ENCODE peak calls at places on chromosomes 6 and 20, in eight cellular contexts. One of them, this sample, is unnamed.

GRCh38 chr20:32634041-32634805 is 39.5 kb downstream of the C20orf203 start:
- DNase-seq in A549: no peak
- DNase-seq in HCT116: no peak
- DNase-seq in stimulated activated CD8-positive, alpha-beta memory T cell treated with anti-CD3 and anti-CD28 coated beads, Interleukin-15, amount 100 ng/mL, for 1 hour: no peak
- DNase-seq in hypothalamus: no peak
- DNase-seq in posterior cingulate gyrus: no peak
- DNase-seq in EL: no peak
- DNase-seq in CD8-positive, alpha-beta T cell: no peak
- DNase-seq in this sample: no peak

GRCh38 chr20:2879148-2879547 is 5.9 kb downstream of the PTPRA start:
- DNase-seq in CD8-positive, alpha-beta T cell: no peak
- DNase-seq in posterior cingulate gyrus: peak
- DNase-seq in EL: peak
- DNase-seq in hypothalamus: no peak
- DNase-seq in HCT116: no peak
- DNase-seq in stimulated activated CD8-positive, alpha-beta memory T cell treated with anti-CD3 and anti-CD28 coated beads, Interleukin-15, amount 100 ng/mL, for 1 hour: no peak
- DNase-seq in A549: no peak
- DNase-seq in this sample: peak

GRCh38 chr20:36267605-36268500 is 31.6 kb downstream of the AAR2 start:
- DNase-seq in stimulated activated CD8-positive, alpha-beta memory T cell treated with anti-CD3 and anti-CD28 coated beads, Interleukin-15, amount 100 ng/mL, for 1 hour: no peak
- DNase-seq in hypothalamus: no peak
- DNase-seq in HCT116: no peak
- DNase-seq in EL: no peak
- DNase-seq in posterior cingulate gyrus: peak
- DNase-seq in CD8-positive, alpha-beta T cell: no peak
- DNase-seq in A549: no peak
- DNase-seq in this sample: no peak

GRCh38 chr6:43708857-43709653 is 21.5 kb upstream of the MRPS18A start:
- DNase-seq in hypothalamus: no peak
- DNase-seq in HCT116: no peak
- DNase-seq in CD8-positive, alpha-beta T cell: no peak
- DNase-seq in EL: peak
- DNase-seq in stimulated activated CD8-positive, alpha-beta memory T cell treated with anti-CD3 and anti-CD28 coated beads, Interleukin-15, amount 100 ng/mL, for 1 hour: no peak
- DNase-seq in posterior cingulate gyrus: no peak
- DNase-seq in A549: no peak
- DNase-seq in this sample: no peak

GRCh38 chr6:130029163-130029562 is 10.8 kb downstream of the L3MBTL3 start:
- DNase-seq in EL: no peak
- DNase-seq in A549: no peak
- DNase-seq in stimulated activated CD8-positive, alpha-beta memory T cell treated with anti-CD3 and anti-CD28 coated beads, Interleukin-15, amount 100 ng/mL, for 1 hour: no peak
- DNase-seq in hypothalamus: no peak
- DNase-seq in HCT116: no peak
- DNase-seq in CD8-positive, alpha-beta T cell: no peak
- DNase-seq in posterior cingulate gyrus: no peak
- DNase-seq in this sample: no peak

GRCh38 chr6:137680678-137681346 is 186.2 kb upstream of the TNFAIP3 start:
- DNase-seq in hypothalamus: no peak
- DNase-seq in posterior cingulate gyrus: no peak
- DNase-seq in CD8-positive, alpha-beta T cell: no peak
- DNase-seq in A549: peak
- DNase-seq in HCT116: no peak
- DNase-seq in EL: no peak
- DNase-seq in stimulated activated CD8-positive, alpha-beta memory T cell treated with anti-CD3 and anti-CD28 coated beads, Interleukin-15, amount 100 ng/mL, for 1 hour: no peak
- DNase-seq in this sample: no peak

GRCh38 chr6:17169291-17169690 is 67.4 kb downstream of the STMND1 start:
- DNase-seq in stimulated activated CD8-positive, alpha-beta memory T cell treated with anti-CD3 and anti-CD28 coated beads, Interleukin-15, amount 100 ng/mL, for 1 hour: no peak
- DNase-seq in HCT116: no peak
- DNase-seq in A549: no peak
- DNase-seq in CD8-positive, alpha-beta T cell: no peak
- DNase-seq in EL: peak
- DNase-seq in posterior cingulate gyrus: no peak
- DNase-seq in hypothalamus: no peak
- DNase-seq in this sample: no peak

GRCh38 chr6:157376241-157376640 is 4.7 kb upstream of the ZDHHC14 start:
- DNase-seq in HCT116: no peak
- DNase-seq in hypothalamus: no peak
- DNase-seq in EL: no peak
- DNase-seq in CD8-positive, alpha-beta T cell: no peak
- DNase-seq in A549: no peak
- DNase-seq in posterior cingulate gyrus: no peak
- DNase-seq in stimulated activated CD8-positive, alpha-beta memory T cell treated with anti-CD3 and anti-CD28 coated beads, Interleukin-15, amount 100 ng/mL, for 1 hour: no peak
- DNase-seq in this sample: no peak

GRCh38 chr6:78619016-78619415 is 248.3 kb upstream of the IRAK1BP1 start:
- DNase-seq in CD8-positive, alpha-beta T cell: no peak
- DNase-seq in EL: peak
- DNase-seq in stimulated activated CD8-positive, alpha-beta memory T cell treated with anti-CD3 and anti-CD28 coated beads, Interleukin-15, amount 100 ng/mL, for 1 hour: no peak
- DNase-seq in A549: no peak
- DNase-seq in HCT116: no peak
- DNase-seq in hypothalamus: no peak
- DNase-seq in posterior cingulate gyrus: no peak
- DNase-seq in this sample: no peak

GRCh38 chr6:44043036-44043478 is 84.2 kb downstream of the MRPL14 start:
- DNase-seq in posterior cingulate gyrus: peak
- DNase-seq in hypothalamus: no peak
- DNase-seq in A549: no peak
- DNase-seq in EL: peak
- DNase-seq in stimulated activated CD8-positive, alpha-beta memory T cell treated with anti-CD3 and anti-CD28 coated beads, Interleukin-15, amount 100 ng/mL, for 1 hour: no peak
- DNase-seq in CD8-positive, alpha-beta T cell: no peak
- DNase-seq in HCT116: no peak
- DNase-seq in this sample: no peak

GRCh38 chr20:34920055-34920454 is 35.6 kb downstream of the GSS start:
- DNase-seq in A549: no peak
- DNase-seq in posterior cingulate gyrus: no peak
- DNase-seq in HCT116: no peak
- DNase-seq in CD8-positive, alpha-beta T cell: no peak
- DNase-seq in stimulated activated CD8-positive, alpha-beta memory T cell treated with anti-CD3 and anti-CD28 coated beads, Interleukin-15, amount 100 ng/mL, for 1 hour: no peak
- DNase-seq in EL: no peak
- DNase-seq in hypothalamus: no peak
- DNase-seq in this sample: no peak

GRCh38 chr20:14507711-14508110 is 170.3 kb upstream of the FLRT3 start:
- DNase-seq in stimulated activated CD8-positive, alpha-beta memory T cell treated with anti-CD3 and anti-CD28 coated beads, Interleukin-15, amount 100 ng/mL, for 1 hour: no peak
- DNase-seq in EL: no peak
- DNase-seq in A549: no peak
- DNase-seq in posterior cingulate gyrus: no peak
- DNase-seq in CD8-positive, alpha-beta T cell: no peak
- DNase-seq in hypothalamus: no peak
- DNase-seq in HCT116: no peak
- DNase-seq in this sample: no peak

GRCh38 chr6:146331008-146331407 is 212.6 kb upstream of the RAB32 start:
- DNase-seq in HCT116: no peak
- DNase-seq in hypothalamus: no peak
- DNase-seq in A549: no peak
- DNase-seq in posterior cingulate gyrus: no peak
- DNase-seq in CD8-positive, alpha-beta T cell: no peak
- DNase-seq in EL: no peak
- DNase-seq in stimulated activated CD8-positive, alpha-beta memory T cell treated with anti-CD3 and anti-CD28 coated beads, Interleukin-15, amount 100 ng/mL, for 1 hour: no peak
- DNase-seq in this sample: no peak

GRCh38 chr20:58942549-58942948 is 38.5 kb upstream of the NELFCD start:
- DNase-seq in EL: no peak
- DNase-seq in CD8-positive, alpha-beta T cell: no peak
- DNase-seq in HCT116: no peak
- DNase-seq in hypothalamus: no peak
- DNase-seq in A549: no peak
- DNase-seq in stimulated activated CD8-positive, alpha-beta memory T cell treated with anti-CD3 and anti-CD28 coated beads, Interleukin-15, amount 100 ng/mL, for 1 hour: no peak
- DNase-seq in posterior cingulate gyrus: no peak
- DNase-seq in this sample: no peak

GRCh38 chr6:87396595-87397392 is 11.0 kb upstream of the CFAP206 start:
- DNase-seq in EL: no peak
- DNase-seq in HCT116: no peak
- DNase-seq in hypothalamus: no peak
- DNase-seq in stimulated activated CD8-positive, alpha-beta memory T cell treated with anti-CD3 and anti-CD28 coated beads, Interleukin-15, amount 100 ng/mL, for 1 hour: no peak
- DNase-seq in CD8-positive, alpha-beta T cell: no peak
- DNase-seq in posterior cingulate gyrus: no peak
- DNase-seq in A549: no peak
- DNase-seq in this sample: no peak

GRCh38 chr20:22312744-22313346 is 271.5 kb downstream of the FOXA2 start:
- DNase-seq in CD8-positive, alpha-beta T cell: no peak
- DNase-seq in stimulated activated CD8-positive, alpha-beta memory T cell treated with anti-CD3 and anti-CD28 coated beads, Interleukin-15, amount 100 ng/mL, for 1 hour: no peak
- DNase-seq in A549: peak
- DNase-seq in EL: peak
- DNase-seq in HCT116: peak
- DNase-seq in hypothalamus: peak
- DNase-seq in posterior cingulate gyrus: no peak
- DNase-seq in this sample: peak

GRCh38 chr6:2630362-2630761 is 120.4 kb downstream of the MYLK4 start:
- DNase-seq in stimulated activated CD8-positive, alpha-beta memory T cell treated with anti-CD3 and anti-CD28 coated beads, Interleukin-15, amount 100 ng/mL, for 1 hour: no peak
- DNase-seq in EL: peak
- DNase-seq in HCT116: peak
- DNase-seq in A549: peak
- DNase-seq in hypothalamus: no peak
- DNase-seq in CD8-positive, alpha-beta T cell: no peak
- DNase-seq in posterior cingulate gyrus: no peak
- DNase-seq in this sample: peak

GRCh38 chr6:37868447-37868825 is 48.9 kb downstream of the ZFAND3 start:
- DNase-seq in CD8-positive, alpha-beta T cell: no peak
- DNase-seq in HCT116: no peak
- DNase-seq in hypothalamus: no peak
- DNase-seq in stimulated activated CD8-positive, alpha-beta memory T cell treated with anti-CD3 and anti-CD28 coated beads, Interleukin-15, amount 100 ng/mL, for 1 hour: no peak
- DNase-seq in posterior cingulate gyrus: no peak
- DNase-seq in A549: no peak
- DNase-seq in EL: peak
- DNase-seq in this sample: peak

GRCh38 chr6:29813809-29814208 is 13.8 kb upstream of the HLA-G start:
- DNase-seq in EL: peak
- DNase-seq in HCT116: peak
- DNase-seq in posterior cingulate gyrus: no peak
- DNase-seq in stimulated activated CD8-positive, alpha-beta memory T cell treated with anti-CD3 and anti-CD28 coated beads, Interleukin-15, amount 100 ng/mL, for 1 hour: no peak
- DNase-seq in hypothalamus: no peak
- DNase-seq in CD8-positive, alpha-beta T cell: no peak
- DNase-seq in A549: no peak
- DNase-seq in this sample: no peak

GRCh38 chr6:147430811-147431210 is 77.7 kb upstream of the SAMD5 start:
- DNase-seq in hypothalamus: no peak
- DNase-seq in A549: no peak
- DNase-seq in posterior cingulate gyrus: no peak
- DNase-seq in HCT116: no peak
- DNase-seq in CD8-positive, alpha-beta T cell: no peak
- DNase-seq in EL: no peak
- DNase-seq in stimulated activated CD8-positive, alpha-beta memory T cell treated with anti-CD3 and anti-CD28 coated beads, Interleukin-15, amount 100 ng/mL, for 1 hour: no peak
- DNase-seq in this sample: no peak

GRCh38 chr20:1932971-1933370 is 37.8 kb downstream of the SIRPA start:
- DNase-seq in CD8-positive, alpha-beta T cell: no peak
- DNase-seq in posterior cingulate gyrus: peak
- DNase-seq in hypothalamus: no peak
- DNase-seq in EL: no peak
- DNase-seq in HCT116: no peak
- DNase-seq in A549: no peak
- DNase-seq in stimulated activated CD8-positive, alpha-beta memory T cell treated with anti-CD3 and anti-CD28 coated beads, Interleukin-15, amount 100 ng/mL, for 1 hour: no peak
- DNase-seq in this sample: no peak

GRCh38 chr20:50518270-50518721 is 8.1 kb downstream of the PTPN1 start:
- DNase-seq in HCT116: no peak
- DNase-seq in A549: no peak
- DNase-seq in posterior cingulate gyrus: no peak
- DNase-seq in hypothalamus: no peak
- DNase-seq in EL: peak
- DNase-seq in stimulated activated CD8-positive, alpha-beta memory T cell treated with anti-CD3 and anti-CD28 coated beads, Interleukin-15, amount 100 ng/mL, for 1 hour: no peak
- DNase-seq in CD8-positive, alpha-beta T cell: no peak
- DNase-seq in this sample: no peak

GRCh38 chr6:31971279-31971992 is 502 bp downstream of the DXO start:
- DNase-seq in CD8-positive, alpha-beta T cell: no peak
- DNase-seq in A549: no peak
- DNase-seq in posterior cingulate gyrus: peak
- DNase-seq in EL: no peak
- DNase-seq in HCT116: no peak
- DNase-seq in hypothalamus: no peak
- DNase-seq in stimulated activated CD8-positive, alpha-beta memory T cell treated with anti-CD3 and anti-CD28 coated beads, Interleukin-15, amount 100 ng/mL, for 1 hour: no peak
- DNase-seq in this sample: no peak

GRCh38 chr6:131430531-131430930 is 142.5 kb upstream of the ARG1 start:
- DNase-seq in stimulated activated CD8-positive, alpha-beta memory T cell treated with anti-CD3 and anti-CD28 coated beads, Interleukin-15, amount 100 ng/mL, for 1 hour: no peak
- DNase-seq in A549: no peak
- DNase-seq in EL: peak
- DNase-seq in posterior cingulate gyrus: no peak
- DNase-seq in hypothalamus: no peak
- DNase-seq in CD8-positive, alpha-beta T cell: no peak
- DNase-seq in HCT116: no peak
- DNase-seq in this sample: no peak

GRCh38 chr20:45860573-45861011 is 3.2 kb downstream of the ZSWIM3 start:
- DNase-seq in stimulated activated CD8-positive, alpha-beta memory T cell treated with anti-CD3 and anti-CD28 coated beads, Interleukin-15, amount 100 ng/mL, for 1 hour: no peak
- DNase-seq in hypothalamus: no peak
- DNase-seq in CD8-positive, alpha-beta T cell: no peak
- DNase-seq in A549: no peak
- DNase-seq in EL: no peak
- DNase-seq in HCT116: no peak
- DNase-seq in posterior cingulate gyrus: no peak
- DNase-seq in this sample: no peak

GRCh38 chr6:131129657-131130545 is 5.4 kb upstream of the AKAP7 start:
- DNase-seq in HCT116: no peak
- DNase-seq in hypothalamus: no peak
- DNase-seq in A549: no peak
- DNase-seq in EL: no peak
- DNase-seq in CD8-positive, alpha-beta T cell: no peak
- DNase-seq in posterior cingulate gyrus: no peak
- DNase-seq in stimulated activated CD8-positive, alpha-beta memory T cell treated with anti-CD3 and anti-CD28 coated beads, Interleukin-15, amount 100 ng/mL, for 1 hour: no peak
- DNase-seq in this sample: no peak

GRCh38 chr6:49980898-49981297 is 11.5 kb upstream of the DEFB113 start:
- DNase-seq in stimulated activated CD8-positive, alpha-beta memory T cell treated with anti-CD3 and anti-CD28 coated beads, Interleukin-15, amount 100 ng/mL, for 1 hour: no peak
- DNase-seq in hypothalamus: no peak
- DNase-seq in A549: no peak
- DNase-seq in EL: no peak
- DNase-seq in posterior cingulate gyrus: no peak
- DNase-seq in HCT116: no peak
- DNase-seq in CD8-positive, alpha-beta T cell: no peak
- DNase-seq in this sample: peak

GRCh38 chr6:62613920-62614319 is 327.9 kb upstream of the KHDRBS2 start:
- DNase-seq in CD8-positive, alpha-beta T cell: no peak
- DNase-seq in EL: no peak
- DNase-seq in hypothalamus: no peak
- DNase-seq in A549: no peak
- DNase-seq in stimulated activated CD8-positive, alpha-beta memory T cell treated with anti-CD3 and anti-CD28 coated beads, Interleukin-15, amount 100 ng/mL, for 1 hour: no peak
- DNase-seq in HCT116: no peak
- DNase-seq in posterior cingulate gyrus: no peak
- DNase-seq in this sample: no peak

This sample was measured in HS-5.